ENCODE peak calls at places on chromosome 18, in seven cellular contexts. G, F, E, K, Y, N and C are unnamed samples.

GRCh38 chr18:44699571-44700261 is 19.0 kb downstream of the SETBP1 start:
- DNase-seq in G (no peak), F (no peak), E (no peak), K (no peak), Y (no peak), N (no peak), C (no peak)

GRCh38 chr18:26089247-26090129 is 925 bp downstream of the SS18 start:
- DNase-seq in G (peak), F (no peak), E (no peak), K (no peak), Y (no peak), N (peak), C (peak)

GRCh38 chr18:8730080-8730827 is 24.9 kb downstream of the MTCL1 start:
- DNase-seq in G (no peak), F (no peak), E (peak), K (no peak), Y (peak), N (peak), C (peak)

GRCh38 chr18:6414723-6415362 is at the start of gene L3MBTL4:
- DNase-seq in G (no peak), F (no peak), E (peak), K (no peak), Y (peak), N (no peak), C (no peak)

GRCh38 chr18:29962579-29962978 is 1080.0 kb downstream of the DSC3 start:
- DNase-seq in G (no peak), F (no peak), E (no peak), K (no peak), Y (no peak), N (no peak), C (peak)

GRCh38 chr18:49177812-49178211 is 227.0 kb upstream of the SMAD7 start:
- DNase-seq in G (no peak), F (no peak), E (no peak), K (no peak), Y (no peak), N (no peak), C (peak)

GRCh38 chr18:61554117-61554776 is 221.0 kb downstream of the CDH20 start:
- DNase-seq in G (peak), F (no peak), E (no peak), K (no peak), Y (no peak), N (no peak), C (no peak)

GRCh38 chr18:23069481-23069880 is 65.8 kb upstream of the CABLES1 start:
- DNase-seq in G (peak), F (no peak), E (no peak), K (no peak), Y (no peak), N (no peak), C (no peak)

GRCh38 chr18:25229080-25229479 is 122.9 kb downstream of the ZNF521 start:
- DNase-seq in G (no peak), F (no peak), E (no peak), K (no peak), Y (peak), N (no peak), C (no peak)

GRCh38 chr18:45447364-45448265 is 167.7 kb upstream of the SLC14A2 start:
- DNase-seq in G (no peak), F (no peak), E (no peak), K (no peak), Y (no peak), N (no peak), C (no peak)

GRCh38 chr18:4871197-4871596 is 325.9 kb downstream of the AKAIN1 start:
- DNase-seq in G (no peak), F (no peak), E (no peak), K (no peak), Y (no peak), N (no peak), C (no peak)

GRCh38 chr18:46250084-46250811 is 146.1 kb downstream of the HAUS1 start:
- DNase-seq in G (peak), F (peak), E (no peak), K (peak), Y (no peak), N (no peak), C (peak)

GRCh38 chr18:58691256-58691655 is 20.0 kb downstream of the MALT1 start:
- DNase-seq in G (no peak), F (no peak), E (no peak), K (no peak), Y (no peak), N (no peak), C (no peak)

GRCh38 chr18:43031169-43031568 is 84.3 kb downstream of the RIT2 start:
- DNase-seq in G (no peak), F (no peak), E (no peak), K (no peak), Y (no peak), N (no peak), C (no peak)

GRCh38 chr18:22018366-22018765 is 151.0 kb upstream of the GATA6 start:
- DNase-seq in G (no peak), F (no peak), E (no peak), K (no peak), Y (no peak), N (no peak), C (no peak)

GRCh38 chr18:20971886-20972267 is 139.7 kb downstream of the ROCK1 start:
- DNase-seq in G (no peak), F (no peak), E (no peak), K (no peak), Y (no peak), N (peak), C (peak)

GRCh38 chr18:62399781-62400308 is 74.7 kb downstream of the TNFRSF11A start:
- DNase-seq in G (no peak), F (no peak), E (no peak), K (no peak), Y (no peak), N (peak), C (peak)

GRCh38 chr18:42053188-42053781 is 98.3 kb downstream of the PIK3C3 start:
- DNase-seq in G (peak), F (peak), E (peak), K (peak), Y (peak), N (peak), C (peak)

GRCh38 chr18:63135101-63135500 is 184.5 kb downstream of the BCL2 start:
- DNase-seq in G (no peak), F (no peak), E (no peak), K (no peak), Y (no peak), N (no peak), C (no peak)

GRCh38 chr18:10523544-10523943 is 2.3 kb upstream of the NAPG start:
- DNase-seq in G (no peak), F (no peak), E (no peak), K (no peak), Y (no peak), N (no peak), C (no peak)

GRCh38 chr18:77407733-77408132 is 158.1 kb downstream of the GALR1 start:
- DNase-seq in G (no peak), F (no peak), E (no peak), K (no peak), Y (no peak), N (peak), C (no peak)